ENCODE peak calls at places on chromosomes 5 and 9, in nine cellular contexts. One of them, this sample, is unnamed.

GRCh38 chr5:73859696-73860095 is 233.7 kb downstream of the ARHGEF28 start:
- DNase-seq in uterus: no peak
- DNase-seq in mucosa of gallbladder: no peak
- DNase-seq in A549: no peak
- DNase-seq in left ventricle myocardium superior: no peak
- DNase-seq in fibroblast of lung: no peak
- DNase-seq in stimulated activated CD8-positive, alpha-beta memory T cell treated with anti-CD3 and anti-CD28 coated beads, Interleukin-15, amount 100 ng/mL, for 1 hour: no peak
- DNase-seq in effector CD4-positive, alpha-beta T cell: no peak
- DNase-seq in H1: no peak
- DNase-seq in this sample: no peak

GRCh38 chr5:97495301-97495700 is 312.3 kb upstream of the RIOK2 start:
- DNase-seq in fibroblast of lung: no peak
- DNase-seq in effector CD4-positive, alpha-beta T cell: no peak
- DNase-seq in uterus: no peak
- DNase-seq in mucosa of gallbladder: no peak
- DNase-seq in stimulated activated CD8-positive, alpha-beta memory T cell treated with anti-CD3 and anti-CD28 coated beads, Interleukin-15, amount 100 ng/mL, for 1 hour: no peak
- DNase-seq in left ventricle myocardium superior: no peak
- DNase-seq in H1: no peak
- DNase-seq in A549: no peak
- DNase-seq in this sample: no peak

GRCh38 chr5:446864-447263 is 3.9 kb downstream of the EXOC3 start:
- DNase-seq in uterus: no peak
- DNase-seq in left ventricle myocardium superior: peak; percentile 18
- DNase-seq in A549: peak; percentile 72
- DNase-seq in H1: no peak
- DNase-seq in stimulated activated CD8-positive, alpha-beta memory T cell treated with anti-CD3 and anti-CD28 coated beads, Interleukin-15, amount 100 ng/mL, for 1 hour: no peak
- DNase-seq in mucosa of gallbladder: no peak
- DNase-seq in effector CD4-positive, alpha-beta T cell: no peak
- DNase-seq in fibroblast of lung: peak; percentile 61
- DNase-seq in this sample: peak; percentile 51

GRCh38 chr5:160030631-160031377 is 21.9 kb downstream of the TTC1 start:
- DNase-seq in stimulated activated CD8-positive, alpha-beta memory T cell treated with anti-CD3 and anti-CD28 coated beads, Interleukin-15, amount 100 ng/mL, for 1 hour: no peak
- DNase-seq in fibroblast of lung: peak; percentile 18
- DNase-seq in H1: no peak
- DNase-seq in mucosa of gallbladder: no peak
- DNase-seq in effector CD4-positive, alpha-beta T cell: no peak
- DNase-seq in A549: no peak
- DNase-seq in uterus: no peak
- DNase-seq in left ventricle myocardium superior: no peak
- DNase-seq in this sample: peak; percentile 10

GRCh38 chr5:131353991-131354390 is 90.1 kb downstream of the CDC42SE2 start:
- DNase-seq in stimulated activated CD8-positive, alpha-beta memory T cell treated with anti-CD3 and anti-CD28 coated beads, Interleukin-15, amount 100 ng/mL, for 1 hour: no peak
- DNase-seq in uterus: no peak
- DNase-seq in left ventricle myocardium superior: no peak
- DNase-seq in fibroblast of lung: no peak
- DNase-seq in H1: no peak
- DNase-seq in effector CD4-positive, alpha-beta T cell: no peak
- DNase-seq in mucosa of gallbladder: no peak
- DNase-seq in A549: no peak
- DNase-seq in this sample: no peak

GRCh38 chr5:59061377-59061776 is 478.5 kb downstream of the RAB3C start:
- DNase-seq in mucosa of gallbladder: no peak
- DNase-seq in left ventricle myocardium superior: no peak
- DNase-seq in fibroblast of lung: no peak
- DNase-seq in effector CD4-positive, alpha-beta T cell: no peak
- DNase-seq in stimulated activated CD8-positive, alpha-beta memory T cell treated with anti-CD3 and anti-CD28 coated beads, Interleukin-15, amount 100 ng/mL, for 1 hour: no peak
- DNase-seq in A549: peak; percentile 62
- DNase-seq in uterus: no peak
- DNase-seq in H1: no peak
- DNase-seq in this sample: peak; percentile 68

GRCh38 chr5:33696413-33696812 is 195.4 kb downstream of the ADAMTS12 start:
- DNase-seq in H1: no peak
- DNase-seq in uterus: no peak
- DNase-seq in fibroblast of lung: no peak
- DNase-seq in effector CD4-positive, alpha-beta T cell: no peak
- DNase-seq in stimulated activated CD8-positive, alpha-beta memory T cell treated with anti-CD3 and anti-CD28 coated beads, Interleukin-15, amount 100 ng/mL, for 1 hour: no peak
- DNase-seq in mucosa of gallbladder: no peak
- DNase-seq in left ventricle myocardium superior: no peak
- DNase-seq in A549: no peak
- DNase-seq in this sample: no peak

GRCh38 chr9:125785187-125785840 is 38.1 kb downstream of the PBX3 start:
- DNase-seq in effector CD4-positive, alpha-beta T cell: no peak
- DNase-seq in A549: no peak
- DNase-seq in H1: no peak
- DNase-seq in left ventricle myocardium superior: no peak
- DNase-seq in mucosa of gallbladder: no peak
- DNase-seq in uterus: no peak
- DNase-seq in fibroblast of lung: no peak
- DNase-seq in stimulated activated CD8-positive, alpha-beta memory T cell treated with anti-CD3 and anti-CD28 coated beads, Interleukin-15, amount 100 ng/mL, for 1 hour: no peak
- DNase-seq in this sample: no peak

GRCh38 chr5:16550316-16550952 is 66.4 kb downstream of the RETREG1 start:
- DNase-seq in fibroblast of lung: peak; percentile 53
- DNase-seq in mucosa of gallbladder: no peak
- DNase-seq in stimulated activated CD8-positive, alpha-beta memory T cell treated with anti-CD3 and anti-CD28 coated beads, Interleukin-15, amount 100 ng/mL, for 1 hour: no peak
- DNase-seq in A549: peak; percentile 69
- DNase-seq in uterus: no peak
- DNase-seq in H1: peak; percentile 60
- DNase-seq in left ventricle myocardium superior: no peak
- DNase-seq in effector CD4-positive, alpha-beta T cell: no peak
- DNase-seq in this sample: peak; percentile 49

GRCh38 chr5:43041131-43041668 is 1.1 kb upstream of the ANXA2R start:
- DNase-seq in stimulated activated CD8-positive, alpha-beta memory T cell treated with anti-CD3 and anti-CD28 coated beads, Interleukin-15, amount 100 ng/mL, for 1 hour: no peak
- DNase-seq in uterus: peak; percentile 51
- DNase-seq in A549: no peak
- DNase-seq in fibroblast of lung: no peak
- DNase-seq in left ventricle myocardium superior: peak; percentile 64
- DNase-seq in mucosa of gallbladder: no peak
- DNase-seq in effector CD4-positive, alpha-beta T cell: peak; percentile 31
- DNase-seq in H1: no peak
- DNase-seq in this sample: no peak

GRCh38 chr5:79697222-79698164 is 7.9 kb downstream of the CMYA5 start:
- DNase-seq in fibroblast of lung: peak; percentile 65
- DNase-seq in left ventricle myocardium superior: no peak
- DNase-seq in H1: no peak
- DNase-seq in uterus: peak; percentile 24
- DNase-seq in A549: no peak
- DNase-seq in effector CD4-positive, alpha-beta T cell: no peak
- DNase-seq in mucosa of gallbladder: no peak
- DNase-seq in stimulated activated CD8-positive, alpha-beta memory T cell treated with anti-CD3 and anti-CD28 coated beads, Interleukin-15, amount 100 ng/mL, for 1 hour: no peak
- DNase-seq in this sample: peak; percentile 65

GRCh38 chr5:127887282-127887681 is 184.1 kb downstream of the CCDC192 start:
- DNase-seq in mucosa of gallbladder: no peak
- DNase-seq in effector CD4-positive, alpha-beta T cell: no peak
- DNase-seq in uterus: no peak
- DNase-seq in H1: no peak
- DNase-seq in fibroblast of lung: no peak
- DNase-seq in left ventricle myocardium superior: no peak
- DNase-seq in A549: no peak
- DNase-seq in stimulated activated CD8-positive, alpha-beta memory T cell treated with anti-CD3 and anti-CD28 coated beads, Interleukin-15, amount 100 ng/mL, for 1 hour: no peak
- DNase-seq in this sample: no peak

GRCh38 chr9:385818-386398 is 171.2 kb downstream of the DOCK8 start:
- DNase-seq in A549: peak; percentile 56
- DNase-seq in left ventricle myocardium superior: no peak
- DNase-seq in uterus: peak; percentile 44
- DNase-seq in effector CD4-positive, alpha-beta T cell: no peak
- DNase-seq in fibroblast of lung: peak; percentile 55
- DNase-seq in stimulated activated CD8-positive, alpha-beta memory T cell treated with anti-CD3 and anti-CD28 coated beads, Interleukin-15, amount 100 ng/mL, for 1 hour: no peak
- DNase-seq in H1: peak; percentile 65
- DNase-seq in mucosa of gallbladder: peak; percentile 16
- DNase-seq in this sample: peak; percentile 52

GRCh38 chr5:71533614-71534013 is 53.5 kb upstream of the MCCC2 start:
- DNase-seq in H1: no peak
- DNase-seq in uterus: no peak
- DNase-seq in effector CD4-positive, alpha-beta T cell: no peak
- DNase-seq in mucosa of gallbladder: no peak
- DNase-seq in A549: no peak
- DNase-seq in left ventricle myocardium superior: no peak
- DNase-seq in stimulated activated CD8-positive, alpha-beta memory T cell treated with anti-CD3 and anti-CD28 coated beads, Interleukin-15, amount 100 ng/mL, for 1 hour: no peak
- DNase-seq in fibroblast of lung: peak; percentile 48
- DNase-seq in this sample: peak; percentile 38

GRCh38 chr5:180869587-180869986 is 8.5 kb upstream of the ZFP62 start:
- DNase-seq in stimulated activated CD8-positive, alpha-beta memory T cell treated with anti-CD3 and anti-CD28 coated beads, Interleukin-15, amount 100 ng/mL, for 1 hour: no peak
- DNase-seq in H1: no peak
- DNase-seq in uterus: no peak
- DNase-seq in mucosa of gallbladder: no peak
- DNase-seq in fibroblast of lung: no peak
- DNase-seq in effector CD4-positive, alpha-beta T cell: no peak
- DNase-seq in A549: no peak
- DNase-seq in left ventricle myocardium superior: no peak
- DNase-seq in this sample: no peak

GRCh38 chr5:170332058-170332457 is 34.5 kb upstream of the LCP2 start:
- DNase-seq in mucosa of gallbladder: no peak
- DNase-seq in stimulated activated CD8-positive, alpha-beta memory T cell treated with anti-CD3 and anti-CD28 coated beads, Interleukin-15, amount 100 ng/mL, for 1 hour: no peak
- DNase-seq in effector CD4-positive, alpha-beta T cell: no peak
- DNase-seq in left ventricle myocardium superior: no peak
- DNase-seq in A549: no peak
- DNase-seq in uterus: no peak
- DNase-seq in H1: no peak
- DNase-seq in fibroblast of lung: no peak
- DNase-seq in this sample: no peak

GRCh38 chr5:74974451-74975089 is 77.8 kb downstream of the GCNT4 start:
- DNase-seq in stimulated activated CD8-positive, alpha-beta memory T cell treated with anti-CD3 and anti-CD28 coated beads, Interleukin-15, amount 100 ng/mL, for 1 hour: no peak
- DNase-seq in effector CD4-positive, alpha-beta T cell: no peak
- DNase-seq in H1: no peak
- DNase-seq in A549: no peak
- DNase-seq in left ventricle myocardium superior: no peak
- DNase-seq in fibroblast of lung: no peak
- DNase-seq in mucosa of gallbladder: no peak
- DNase-seq in uterus: no peak
- DNase-seq in this sample: no peak

GRCh38 chr9:87950765-87951488 is 23.4 kb downstream of the CDK20 start:
- DNase-seq in stimulated activated CD8-positive, alpha-beta memory T cell treated with anti-CD3 and anti-CD28 coated beads, Interleukin-15, amount 100 ng/mL, for 1 hour: no peak
- DNase-seq in fibroblast of lung: peak; percentile 40
- DNase-seq in mucosa of gallbladder: no peak
- DNase-seq in effector CD4-positive, alpha-beta T cell: no peak
- DNase-seq in left ventricle myocardium superior: no peak
- DNase-seq in uterus: no peak
- DNase-seq in A549: peak; percentile 31
- DNase-seq in H1: peak; percentile 57
- DNase-seq in this sample: peak; percentile 34

GRCh38 chr5:178422400-178422775 is 167.8 kb downstream of the COL23A1 start:
- DNase-seq in effector CD4-positive, alpha-beta T cell: no peak
- DNase-seq in mucosa of gallbladder: no peak
- DNase-seq in uterus: no peak
- DNase-seq in H1: peak; percentile 39
- DNase-seq in fibroblast of lung: no peak
- DNase-seq in stimulated activated CD8-positive, alpha-beta memory T cell treated with anti-CD3 and anti-CD28 coated beads, Interleukin-15, amount 100 ng/mL, for 1 hour: no peak
- DNase-seq in A549: no peak
- DNase-seq in left ventricle myocardium superior: peak; percentile 45
- DNase-seq in this sample: no peak

GRCh38 chr5:154783774-154784460 is 28.7 kb downstream of the LARP1 start:
- DNase-seq in H1: no peak
- DNase-seq in effector CD4-positive, alpha-beta T cell: no peak
- DNase-seq in stimulated activated CD8-positive, alpha-beta memory T cell treated with anti-CD3 and anti-CD28 coated beads, Interleukin-15, amount 100 ng/mL, for 1 hour: no peak
- DNase-seq in fibroblast of lung: no peak
- DNase-seq in mucosa of gallbladder: no peak
- DNase-seq in left ventricle myocardium superior: peak; percentile 58
- DNase-seq in uterus: no peak
- DNase-seq in A549: no peak
- DNase-seq in this sample: peak; percentile 32

GRCh38 chr5:60598424-60598823 is 101.5 kb downstream of the DEPDC1B start:
- DNase-seq in H1: no peak
- DNase-seq in left ventricle myocardium superior: no peak
- DNase-seq in uterus: no peak
- DNase-seq in stimulated activated CD8-positive, alpha-beta memory T cell treated with anti-CD3 and anti-CD28 coated beads, Interleukin-15, amount 100 ng/mL, for 1 hour: no peak
- DNase-seq in effector CD4-positive, alpha-beta T cell: no peak
- DNase-seq in fibroblast of lung: no peak
- DNase-seq in mucosa of gallbladder: no peak
- DNase-seq in A549: no peak
- DNase-seq in this sample: no peak